ENCODE peak calls at places on chromosomes 4 and X, in nine cellular contexts. One of them, this sample, is unnamed.
A peak's percentile ranks its signal among the peaks of the same experiment; 100 is the strongest.

GRCh38 chr4:173346074-173346473 is 11.9 kb upstream of the HMGB2 start:
- DNase-seq in stimulated activated CD4-positive, alpha-beta T cell treated with anti-CD3 and anti-CD28 coated beads, Interleukin-1b, Interleukin-23, amount 100 ng/mL, for 24 hours: no peak
- DNase-seq in amygdala: no peak
- DNase-seq in mammary epithelial cell: no peak
- DNase-seq in NCI-H510A: no peak
- DNase-seq in occipital lobe: no peak
- DNase-seq in islet precursor cell: peak; percentile 74
- DNase-seq in heart right ventricle: no peak
- DNase-seq in fibroblast of the conjunctiva: no peak
- DNase-seq in this sample: no peak

GRCh38 chr4:101284546-101284945 is 62.8 kb downstream of the PPP3CA start:
- DNase-seq in stimulated activated CD4-positive, alpha-beta T cell treated with anti-CD3 and anti-CD28 coated beads, Interleukin-1b, Interleukin-23, amount 100 ng/mL, for 24 hours: no peak
- DNase-seq in amygdala: no peak
- DNase-seq in mammary epithelial cell: no peak
- DNase-seq in NCI-H510A: no peak
- DNase-seq in occipital lobe: no peak
- DNase-seq in islet precursor cell: no peak
- DNase-seq in heart right ventricle: no peak
- DNase-seq in fibroblast of the conjunctiva: peak; percentile 24
- DNase-seq in this sample: no peak

GRCh38 chr4:1415681-1415981 is 9.4 kb upstream of the NKX1-1 start:
- DNase-seq in stimulated activated CD4-positive, alpha-beta T cell treated with anti-CD3 and anti-CD28 coated beads, Interleukin-1b, Interleukin-23, amount 100 ng/mL, for 24 hours: no peak
- DNase-seq in amygdala: no peak
- DNase-seq in mammary epithelial cell: no peak
- DNase-seq in NCI-H510A: no peak
- DNase-seq in occipital lobe: no peak
- DNase-seq in islet precursor cell: no peak
- DNase-seq in heart right ventricle: no peak
- DNase-seq in fibroblast of the conjunctiva: no peak
- DNase-seq in this sample: no peak

GRCh38 chrX:81377329-81377728 is 175.4 kb downstream of the SH3BGRL start:
- DNase-seq in stimulated activated CD4-positive, alpha-beta T cell treated with anti-CD3 and anti-CD28 coated beads, Interleukin-1b, Interleukin-23, amount 100 ng/mL, for 24 hours: no peak
- DNase-seq in amygdala: no peak
- DNase-seq in mammary epithelial cell: peak; percentile 8
- DNase-seq in NCI-H510A: no peak
- DNase-seq in occipital lobe: no peak
- DNase-seq in islet precursor cell: no peak
- DNase-seq in heart right ventricle: no peak
- DNase-seq in fibroblast of the conjunctiva: no peak
- DNase-seq in this sample: no peak

GRCh38 chr4:2799971-2800690 is 7.2 kb downstream of the SH3BP2 start:
- DNase-seq in stimulated activated CD4-positive, alpha-beta T cell treated with anti-CD3 and anti-CD28 coated beads, Interleukin-1b, Interleukin-23, amount 100 ng/mL, for 24 hours: no peak
- DNase-seq in amygdala: no peak
- DNase-seq in mammary epithelial cell: no peak
- DNase-seq in NCI-H510A: no peak
- DNase-seq in occipital lobe: no peak
- DNase-seq in islet precursor cell: no peak
- DNase-seq in heart right ventricle: peak; percentile 58
- DNase-seq in fibroblast of the conjunctiva: no peak
- DNase-seq in this sample: peak; percentile 16

GRCh38 chrX:135345328-135345645 is 36.0 kb downstream of the ETDC start:
- DNase-seq in stimulated activated CD4-positive, alpha-beta T cell treated with anti-CD3 and anti-CD28 coated beads, Interleukin-1b, Interleukin-23, amount 100 ng/mL, for 24 hours: no peak
- DNase-seq in amygdala: no peak
- DNase-seq in mammary epithelial cell: peak; percentile 29
- DNase-seq in NCI-H510A: no peak
- DNase-seq in occipital lobe: no peak
- DNase-seq in islet precursor cell: no peak
- DNase-seq in heart right ventricle: peak; percentile 48
- DNase-seq in fibroblast of the conjunctiva: peak; percentile 39
- DNase-seq in this sample: peak; percentile 23

GRCh38 chr4:16583764-16584163 is 314.7 kb downstream of the LDB2 start:
- DNase-seq in stimulated activated CD4-positive, alpha-beta T cell treated with anti-CD3 and anti-CD28 coated beads, Interleukin-1b, Interleukin-23, amount 100 ng/mL, for 24 hours: no peak
- DNase-seq in amygdala: no peak
- DNase-seq in mammary epithelial cell: no peak
- DNase-seq in NCI-H510A: no peak
- DNase-seq in occipital lobe: no peak
- DNase-seq in islet precursor cell: no peak
- DNase-seq in heart right ventricle: no peak
- DNase-seq in fibroblast of the conjunctiva: no peak
- DNase-seq in this sample: no peak

GRCh38 chrX:104750146-104750699 is 184.2 kb downstream of the IL1RAPL2 start:
- DNase-seq in stimulated activated CD4-positive, alpha-beta T cell treated with anti-CD3 and anti-CD28 coated beads, Interleukin-1b, Interleukin-23, amount 100 ng/mL, for 24 hours: no peak
- DNase-seq in amygdala: no peak
- DNase-seq in mammary epithelial cell: no peak
- DNase-seq in NCI-H510A: no peak
- DNase-seq in occipital lobe: peak; percentile 1
- DNase-seq in islet precursor cell: no peak
- DNase-seq in heart right ventricle: no peak
- DNase-seq in fibroblast of the conjunctiva: no peak
- DNase-seq in this sample: no peak

GRCh38 chrX:141936080-141936479 is 32.4 kb downstream of the MAGEC1 start:
- DNase-seq in stimulated activated CD4-positive, alpha-beta T cell treated with anti-CD3 and anti-CD28 coated beads, Interleukin-1b, Interleukin-23, amount 100 ng/mL, for 24 hours: no peak
- DNase-seq in amygdala: no peak
- DNase-seq in mammary epithelial cell: no peak
- DNase-seq in NCI-H510A: no peak
- DNase-seq in occipital lobe: no peak
- DNase-seq in islet precursor cell: no peak
- DNase-seq in heart right ventricle: no peak
- DNase-seq in fibroblast of the conjunctiva: no peak
- DNase-seq in this sample: no peak

GRCh38 chr4:41507292-41507933 is 30.5 kb upstream of the LIMCH1 start:
- DNase-seq in stimulated activated CD4-positive, alpha-beta T cell treated with anti-CD3 and anti-CD28 coated beads, Interleukin-1b, Interleukin-23, amount 100 ng/mL, for 24 hours: no peak
- DNase-seq in amygdala: no peak
- DNase-seq in mammary epithelial cell: no peak
- DNase-seq in NCI-H510A: no peak
- DNase-seq in occipital lobe: no peak
- DNase-seq in islet precursor cell: no peak
- DNase-seq in heart right ventricle: no peak
- DNase-seq in fibroblast of the conjunctiva: no peak
- DNase-seq in this sample: no peak

GRCh38 chr4:175531405-175532091 is 280.5 kb downstream of the GPM6A start:
- DNase-seq in stimulated activated CD4-positive, alpha-beta T cell treated with anti-CD3 and anti-CD28 coated beads, Interleukin-1b, Interleukin-23, amount 100 ng/mL, for 24 hours: no peak
- DNase-seq in amygdala: no peak
- DNase-seq in mammary epithelial cell: peak; percentile 52
- DNase-seq in NCI-H510A: no peak
- DNase-seq in occipital lobe: no peak
- DNase-seq in islet precursor cell: no peak
- DNase-seq in heart right ventricle: no peak
- DNase-seq in fibroblast of the conjunctiva: peak; percentile 30
- DNase-seq in this sample: no peak

GRCh38 chrX:51614353-51614752 is 4.4 kb downstream of the CENPVL3 start:
- DNase-seq in stimulated activated CD4-positive, alpha-beta T cell treated with anti-CD3 and anti-CD28 coated beads, Interleukin-1b, Interleukin-23, amount 100 ng/mL, for 24 hours: no peak
- DNase-seq in amygdala: no peak
- DNase-seq in mammary epithelial cell: peak; percentile 14
- DNase-seq in NCI-H510A: no peak
- DNase-seq in occipital lobe: no peak
- DNase-seq in islet precursor cell: no peak
- DNase-seq in heart right ventricle: no peak
- DNase-seq in fibroblast of the conjunctiva: peak; percentile 4
- DNase-seq in this sample: no peak

GRCh38 chr4:27057053-27057452 is 196.4 kb downstream of the STIM2 start:
- DNase-seq in stimulated activated CD4-positive, alpha-beta T cell treated with anti-CD3 and anti-CD28 coated beads, Interleukin-1b, Interleukin-23, amount 100 ng/mL, for 24 hours: no peak
- DNase-seq in amygdala: no peak
- DNase-seq in mammary epithelial cell: no peak
- DNase-seq in NCI-H510A: no peak
- DNase-seq in occipital lobe: no peak
- DNase-seq in islet precursor cell: no peak
- DNase-seq in heart right ventricle: no peak
- DNase-seq in fibroblast of the conjunctiva: no peak
- DNase-seq in this sample: no peak

GRCh38 chrX:72294497-72294896 is 11.2 kb downstream of the CITED1 start:
- DNase-seq in stimulated activated CD4-positive, alpha-beta T cell treated with anti-CD3 and anti-CD28 coated beads, Interleukin-1b, Interleukin-23, amount 100 ng/mL, for 24 hours: no peak
- DNase-seq in amygdala: no peak
- DNase-seq in mammary epithelial cell: no peak
- DNase-seq in NCI-H510A: no peak
- DNase-seq in occipital lobe: no peak
- DNase-seq in islet precursor cell: no peak
- DNase-seq in heart right ventricle: no peak
- DNase-seq in fibroblast of the conjunctiva: no peak
- DNase-seq in this sample: no peak

GRCh38 chr4:46389301-46389761 is 597 bp downstream of the GABRA2 start:
- DNase-seq in stimulated activated CD4-positive, alpha-beta T cell treated with anti-CD3 and anti-CD28 coated beads, Interleukin-1b, Interleukin-23, amount 100 ng/mL, for 24 hours: no peak
- DNase-seq in amygdala: no peak
- DNase-seq in mammary epithelial cell: peak; percentile 30
- DNase-seq in NCI-H510A: no peak
- DNase-seq in occipital lobe: peak; percentile 24
- DNase-seq in islet precursor cell: peak; percentile 68
- DNase-seq in heart right ventricle: no peak
- DNase-seq in fibroblast of the conjunctiva: no peak
- DNase-seq in this sample: no peak

GRCh38 chr4:137755033-137755471 is 222.8 kb upstream of the PCDH18 start:
- DNase-seq in stimulated activated CD4-positive, alpha-beta T cell treated with anti-CD3 and anti-CD28 coated beads, Interleukin-1b, Interleukin-23, amount 100 ng/mL, for 24 hours: no peak
- DNase-seq in amygdala: no peak
- DNase-seq in mammary epithelial cell: peak; percentile 8
- DNase-seq in NCI-H510A: no peak
- DNase-seq in occipital lobe: no peak
- DNase-seq in islet precursor cell: no peak
- DNase-seq in heart right ventricle: no peak
- DNase-seq in fibroblast of the conjunctiva: peak; percentile 3
- DNase-seq in this sample: no peak

GRCh38 chrX:131821945-131822622 is 201.0 kb upstream of the STK26 start:
- DNase-seq in stimulated activated CD4-positive, alpha-beta T cell treated with anti-CD3 and anti-CD28 coated beads, Interleukin-1b, Interleukin-23, amount 100 ng/mL, for 24 hours: no peak
- DNase-seq in amygdala: no peak
- DNase-seq in mammary epithelial cell: peak; percentile 69
- DNase-seq in NCI-H510A: no peak
- DNase-seq in occipital lobe: no peak
- DNase-seq in islet precursor cell: no peak
- DNase-seq in heart right ventricle: no peak
- DNase-seq in fibroblast of the conjunctiva: peak; percentile 82
- DNase-seq in this sample: no peak

GRCh38 chr4:5785806-5786680 is 75.0 kb downstream of the EVC start:
- DNase-seq in stimulated activated CD4-positive, alpha-beta T cell treated with anti-CD3 and anti-CD28 coated beads, Interleukin-1b, Interleukin-23, amount 100 ng/mL, for 24 hours: no peak
- DNase-seq in amygdala: no peak
- DNase-seq in mammary epithelial cell: peak; percentile 62
- DNase-seq in NCI-H510A: no peak
- DNase-seq in occipital lobe: no peak
- DNase-seq in islet precursor cell: peak; percentile 56
- DNase-seq in heart right ventricle: no peak
- DNase-seq in fibroblast of the conjunctiva: peak; percentile 20
- DNase-seq in this sample: no peak

GRCh38 chrX:25442501-25442900 is 426.7 kb upstream of the ARX start:
- DNase-seq in stimulated activated CD4-positive, alpha-beta T cell treated with anti-CD3 and anti-CD28 coated beads, Interleukin-1b, Interleukin-23, amount 100 ng/mL, for 24 hours: no peak
- DNase-seq in amygdala: no peak
- DNase-seq in mammary epithelial cell: no peak
- DNase-seq in NCI-H510A: no peak
- DNase-seq in occipital lobe: peak; percentile 0
- DNase-seq in islet precursor cell: no peak
- DNase-seq in heart right ventricle: no peak
- DNase-seq in fibroblast of the conjunctiva: no peak
- DNase-seq in this sample: no peak

GRCh38 chrX:43008356-43008755 is 230.4 kb upstream of the PPP1R2C start:
- DNase-seq in stimulated activated CD4-positive, alpha-beta T cell treated with anti-CD3 and anti-CD28 coated beads, Interleukin-1b, Interleukin-23, amount 100 ng/mL, for 24 hours: no peak
- DNase-seq in amygdala: no peak
- DNase-seq in mammary epithelial cell: no peak
- DNase-seq in NCI-H510A: no peak
- DNase-seq in occipital lobe: no peak
- DNase-seq in islet precursor cell: no peak
- DNase-seq in heart right ventricle: no peak
- DNase-seq in fibroblast of the conjunctiva: no peak
- DNase-seq in this sample: no peak

GRCh38 chr4:15469402-15470148 is at the start of gene CC2D2A:
- DNase-seq in stimulated activated CD4-positive, alpha-beta T cell treated with anti-CD3 and anti-CD28 coated beads, Interleukin-1b, Interleukin-23, amount 100 ng/mL, for 24 hours: no peak
- DNase-seq in amygdala: no peak
- DNase-seq in mammary epithelial cell: peak; percentile 45
- DNase-seq in NCI-H510A: no peak
- DNase-seq in occipital lobe: no peak
- DNase-seq in islet precursor cell: peak; percentile 75
- DNase-seq in heart right ventricle: no peak
- DNase-seq in fibroblast of the conjunctiva: peak; percentile 61
- DNase-seq in this sample: no peak